ENCODE peak calls at places on chromosomes 6 and 20, in eight cellular contexts. U is M059J; R is omental fat pad; F is HEK293T; D is activated T-cell treated with anti-CD3 and anti-CD28 coated beads, Interleukin-2, amount 50 U/mL, for 72 hours; E is choroid plexus epithelial cell; B is fibroblast of pulmonary artery; I is endothelial cell of umbilical vein. S is an unnamed sample.

GRCh38 chr6:30821862-30822784 is 62.2 kb upstream of the DDR1 start:
- DNase-seq in F (no peak), B (peak), U (peak), R (no peak), D (no peak), E (peak), I (peak), S (no peak)

GRCh38 chr6:125009578-125009977 is 47.3 kb downstream of the RNF217 start:
- DNase-seq in F (no peak), E (peak), I (no peak), R (no peak), D (no peak), U (no peak), B (peak), S (no peak)

GRCh38 chr20:60977896-60978295 is 274.2 kb upstream of the CDH4 start:
- DNase-seq in D (no peak), I (no peak), R (no peak), E (no peak), U (no peak), B (no peak), F (no peak), S (no peak)

GRCh38 chr20:38143238-38143645 is 21.8 kb downstream of the TGM2 start:
- DNase-seq in E (no peak), D (no peak), B (no peak), R (no peak), F (no peak), I (no peak), U (peak), S (no peak)

GRCh38 chr6:127938701-127939100 is 37.8 kb upstream of the THEMIS start:
- DNase-seq in R (no peak), I (peak), F (no peak), B (peak), E (peak), D (no peak), U (peak), S (no peak)

GRCh38 chr6:30844118-30844535 is 40.2 kb upstream of the DDR1 start:
- DNase-seq in R (no peak), D (no peak), B (peak), F (no peak), I (no peak), U (peak), E (peak), S (no peak)

GRCh38 chr6:85660181-85660611 is 17.5 kb upstream of the SYNCRIP start:
- DNase-seq in D (no peak), E (peak), R (no peak), B (peak), I (no peak), F (peak), U (peak), S (no peak)

GRCh38 chr6:5995705-5996686 is 10.7 kb downstream of the NRN1 start:
- DNase-seq in U (peak), D (no peak), E (no peak), F (peak), I (peak), R (no peak), B (peak), S (no peak)

GRCh38 chr6:80161438-80161837 is 55.0 kb downstream of the BCKDHB start:
- DNase-seq in D (no peak), U (no peak), F (no peak), E (no peak), R (no peak), I (no peak), B (no peak), S (no peak)

GRCh38 chr20:11457476-11457875 is 460.2 kb upstream of the BTBD3 start:
- DNase-seq in F (no peak), R (no peak), I (no peak), U (peak), B (peak), D (no peak), E (peak), S (no peak)

GRCh38 chr20:62815066-62815991 is 1.5 kb upstream of the COL9A3 start:
- DNase-seq in E (peak), B (peak), F (no peak), U (peak), R (no peak), D (no peak), I (no peak), S (no peak)

GRCh38 chr20:6055161-6055783 is 1.4 kb upstream of the LRRN4 start:
- DNase-seq in I (no peak), B (no peak), R (no peak), U (peak), E (no peak), F (no peak), D (no peak), S (no peak)

GRCh38 chr6:4962905-4963304 is 40.9 kb downstream of the RPP40 start:
- DNase-seq in E (peak), U (no peak), B (no peak), I (no peak), D (no peak), R (no peak), F (no peak), S (no peak)

GRCh38 chr20:24633026-24633425 is 163.6 kb downstream of the SYNDIG1 start:
- DNase-seq in E (no peak), U (peak), R (no peak), B (no peak), D (no peak), F (no peak), I (no peak), S (no peak)

GRCh38 chr6:137681445-137682009 is 185.5 kb upstream of the TNFAIP3 start:
- DNase-seq in F (no peak), I (no peak), U (peak), E (no peak), B (no peak), R (no peak), D (no peak), S (no peak)

GRCh38 chr6:126040826-126041225 is 54.5 kb downstream of the TRMT11 start:
- DNase-seq in U (peak), I (peak), R (no peak), F (no peak), B (peak), E (peak), D (no peak), S (peak)

GRCh38 chr6:16694789-16695188 is 66.5 kb downstream of the ATXN1 start:
- DNase-seq in I (no peak), F (no peak), B (no peak), D (peak), U (no peak), R (no peak), E (no peak), S (no peak)

GRCh38 chr20:11799131-11799800 is 118.4 kb upstream of the BTBD3 start:
- DNase-seq in U (peak), B (no peak), E (no peak), R (no peak), F (no peak), I (no peak), D (no peak), S (no peak)

GRCh38 chr20:44401052-44401769 is 45.7 kb downstream of the HNF4A start:
- DNase-seq in B (no peak), I (no peak), F (no peak), D (no peak), R (no peak), E (no peak), U (no peak), S (no peak)

GRCh38 chr20:63930971-63931553 is 25.2 kb downstream of the UCKL1 start:
- DNase-seq in U (no peak), D (no peak), E (no peak), F (no peak), B (no peak), I (no peak), R (no peak), S (no peak)

GRCh38 chr20:14264869-14265268 is 72.5 kb downstream of the FLRT3 start:
- DNase-seq in U (no peak), R (no peak), I (no peak), B (peak), F (peak), D (no peak), E (peak), S (no peak)

GRCh38 chr6:32255212-32256153 is 31.6 kb upstream of the NOTCH4 start:
- DNase-seq in U (peak), E (peak), I (peak), R (peak), B (peak), D (peak), F (no peak), S (peak)